ENCODE peak calls at places on chromosomes 5 and 9, in four cellular contexts. N is activated effector memory CD4-positive, alpha-beta T cell treated with Interleukin-2 at 50 U/mL for 16 hours; W is epithelial cell of esophagus; P is transverse colon. H is an unnamed sample.

GRCh38 chr5:142667808-142668207 is 18.1 kb downstream of the FGF1 start:
- DNase-seq in P (no peak), N (no peak), W (peak; percentile 69), H (no peak)

GRCh38 chr5:97094579-97095317 is 47.7 kb downstream of the LIX1 start:
- DNase-seq in W (no peak), N (no peak), P (no peak), H (no peak)

GRCh38 chr9:115250646-115251045 is 132.7 kb upstream of the TNC start:
- DNase-seq in N (no peak), W (peak; percentile 97), P (no peak), H (no peak)

GRCh38 chr9:18606831-18607230 is 132.9 kb downstream of the ADAMTSL1 start:
- DNase-seq in P (no peak), W (no peak), N (no peak), H (no peak)

GRCh38 chr5:149497357-149497756 is 53.9 kb downstream of the CSNK1A1 start:
- DNase-seq in N (no peak), W (no peak), P (no peak), H (no peak)

GRCh38 chr5:2009986-2010914 is 127.5 kb upstream of the IRX4 start:
- DNase-seq in N (no peak), W (no peak), P (no peak), H (no peak)

GRCh38 chr9:110933350-110934001 is 104.8 kb downstream of the LPAR1 start:
- DNase-seq in P (no peak), W (no peak), N (no peak), H (no peak)

GRCh38 chr5:149404746-149405549 is 25.9 kb upstream of the IL17B start:
- DNase-seq in N (no peak), P (no peak), W (peak; percentile 42), H (no peak)

GRCh38 chr5:154086123-154086522 is 47.4 kb downstream of the MFAP3 start:
- DNase-seq in N (no peak), W (no peak), P (no peak), H (no peak)

GRCh38 chr9:92483896-92484545 is 1.7 kb upstream of the ASPN start:
- DNase-seq in N (no peak), P (no peak), W (no peak), H (no peak)

GRCh38 chr5:102910240-102911226 is 155.4 kb downstream of the PAM start:
- DNase-seq in N (no peak), P (no peak), W (peak; percentile 85), H (no peak)

GRCh38 chr9:84478996-84479395 is 138.4 kb upstream of the SLC28A3 start:
- DNase-seq in W (peak; percentile 56), P (no peak), N (no peak), H (no peak)

GRCh38 chr9:85112933-85113418 is 443.4 kb downstream of the NTRK2 start:
- DNase-seq in P (no peak), N (no peak), W (no peak), H (no peak)

GRCh38 chr9:112820886-112821285 is 69.8 kb downstream of the SLC46A2 start:
- DNase-seq in W (peak; percentile 54), P (no peak), N (no peak), H (no peak)

GRCh38 chr9:109274768-109275596 is 45.9 kb downstream of the EPB41L4B start:
- DNase-seq in P (peak; percentile 88), W (no peak), N (no peak), H (no peak)

GRCh38 chr5:434443-435146 is 8.4 kb upstream of the EXOC3 start:
- DNase-seq in P (no peak), W (no peak), N (no peak), H (no peak)

GRCh38 chr9:122941560-122942234 is 877 bp downstream of the RABGAP1 start:
- DNase-seq in W (peak; percentile 72), N (no peak), P (no peak), H (no peak)

GRCh38 chr9:131530546-131530929 is 525 bp downstream of the UCK1 start:
- DNase-seq in P (peak; percentile 47), W (peak; percentile 32), N (no peak), H (peak; percentile 32)

GRCh38 chr9:121201045-121201737 is 478 bp downstream of the RAB14 start:
- DNase-seq in N (peak; percentile 43), W (peak; percentile 27), P (peak; percentile 60), H (peak; percentile 53)

GRCh38 chr9:109289931-109290330 is 30.9 kb downstream of the EPB41L4B start:
- DNase-seq in W (peak; percentile 59), P (no peak), N (no peak), H (no peak)

GRCh38 chr5:72860499-72860898 is 44.0 kb downstream of the TNPO1 start:
- DNase-seq in N (no peak), P (no peak), W (peak; percentile 23), H (no peak)

GRCh38 chr5:37786855-37787254 is 53.0 kb downstream of the GDNF start:
- DNase-seq in N (no peak), W (peak; percentile 81), P (no peak), H (no peak)

GRCh38 chr5:3311443-3311842 is 284.2 kb upstream of the IRX1 start:
- DNase-seq in N (no peak), W (no peak), P (no peak), H (no peak)